ENCODE peak calls at places on chromosomes 5 and 9, in five cellular contexts. Z, C, H, X and P are unnamed samples. For H3K36me3 and H3K27me3, the result is how much of the 10 kb centered on the place peaks cover.

GRCh38 chr9:87464110-87464991 is 33.3 kb upstream of the DAPK1 start:
- DNase-seq in Z (no peak), H (no peak), C (peak), X (no peak), P (peak)

GRCh38 chr9:136283291-136284235 is 20.3 kb downstream of the CCDC187 start:
- DNase-seq in Z (peak), H (peak), C (peak), X (peak), P (peak)

GRCh38 chr5:115869256-115869655 is 27.5 kb downstream of the AP3S1 start:
- DNase-seq in H (no peak), C (no peak), Z (no peak), X (no peak), P (no peak)

GRCh38 chr5:6703791-6704190 is 9.4 kb upstream of the TENT4A start:
- DNase-seq in C (no peak), X (no peak), H (no peak), Z (no peak), P (no peak)

GRCh38 chr5:98106116-98107088 is 667.1 kb upstream of the RGMB start:
- DNase-seq in H (no peak), Z (no peak), X (no peak), C (no peak), P (no peak)

GRCh38 chr9:132647806-132648205 is 22.0 kb downstream of the DDX31 start:
- DNase-seq in H (no peak), X (no peak), Z (no peak), C (no peak), P (no peak)

GRCh38 chr9:110536802-110537201 is 42.7 kb downstream of the SVEP1 start:
- DNase-seq in H (no peak), C (no peak), Z (no peak), X (no peak), P (no peak)

GRCh38 chr5:42514759-42515158 is 91.5 kb downstream of the GHR start:
- DNase-seq in X (no peak), H (no peak), Z (no peak), C (peak), P (no peak)

GRCh38 chr9:26243722-26244121 is 565.5 kb upstream of the TUSC1 start:
- DNase-seq in Z (no peak), H (no peak), C (no peak), X (no peak), P (no peak)

GRCh38 chr9:79572891-79573696 is 1.3 kb downstream of the TLE4 start:
- DNase-seq in X (peak), H (peak), C (peak), Z (peak), P (peak)

GRCh38 chr9:129489838-129490582 is 130.9 kb downstream of the C9orf50 start:
- DNase-seq in H (no peak), C (no peak), Z (peak), X (peak), P (no peak)

GRCh38 chr9:126860757-126861466 is 473 bp downstream of the ZBTB34 start:
- DNase-seq in C (peak), X (no peak), H (no peak), Z (no peak), P (peak)

GRCh38 chr9:35749515-35750255 is 598 bp downstream of the RGP1 start:
- DNase-seq in C (no peak), H (peak), Z (peak), X (peak), P (peak)

GRCh38 chr5:174489233-174489632 is 235.1 kb upstream of the MSX2 start:
- DNase-seq in H (no peak), C (no peak), X (no peak), Z (no peak), P (no peak)

GRCh38 chr9:136285501-136286358 is 18.2 kb downstream of the CCDC187 start:
- DNase-seq in Z (no peak), X (no peak), C (no peak), H (no peak), P (no peak)

GRCh38 chr5:15592728-15593127 is 92.7 kb downstream of the FBXL7 start:
- DNase-seq in Z (no peak), X (no peak), H (no peak), C (no peak), P (no peak)

GRCh38 chr5:58268263-58268662 is 191.6 kb downstream of the PLK2 start:
- DNase-seq in Z (no peak), X (no peak), C (peak), H (no peak), P (no peak)

GRCh38 chr5:168908207-168908606 is 329.0 kb upstream of the PANK3 start:
- DNase-seq in H (no peak), Z (no peak), X (no peak), C (no peak), P (no peak)

GRCh38 chr5:137148656-137149055 is 350.5 kb downstream of the SPOCK1 start:
- DNase-seq in Z (no peak), X (no peak), C (no peak), H (no peak), P (no peak)

GRCh38 chr5:41598011-41598410 is 87.6 kb upstream of the PLCXD3 start:
- DNase-seq in Z (no peak), X (no peak), H (no peak), C (no peak), P (no peak)

GRCh38 chr5:108661590-108662219 is 86.0 kb upstream of the FER start:
- DNase-seq in X (no peak), Z (no peak), C (peak), H (no peak), P (peak)

GRCh38 chr5:61280205-61280604 is 51.9 kb upstream of the ZSWIM6 start:
- DNase-seq in H (no peak), X (no peak), Z (no peak), C (peak), P (no peak)

GRCh38 chr5:134136221-134136631 is 21.7 kb downstream of the TCF7 start:
- DNase-seq in H (peak), C (peak), X (no peak), Z (no peak), P (no peak)

GRCh38 chr9:2354216-2354615 is 267.4 kb upstream of the VLDLR start:
- DNase-seq in X (no peak), H (no peak), C (no peak), Z (no peak), P (no peak)

GRCh38 chr5:10049825-10050455 is 199.7 kb downstream of the ATPSCKMT start:
- DNase-seq in H (no peak), Z (no peak), X (no peak), C (no peak), P (no peak)

GRCh38 chr5:34530637-34531036 is 125.5 kb upstream of the RAI14 start:
- DNase-seq in C (no peak), X (no peak), Z (no peak), H (no peak), P (no peak)

GRCh38 chr9:115849679-115850412 is 303.7 kb upstream of the PAPPA start:
- DNase-seq in X (no peak), Z (no peak), C (no peak), H (no peak), P (peak)

GRCh38 chr9:90873422-90873821 is 71.8 kb downstream of the SYK start:
- DNase-seq in Z (no peak), H (no peak), C (no peak), X (no peak), P (no peak)

GRCh38 chr9:34550016-34550680 is 27.4 kb upstream of the ENHO start:
- DNase-seq in Z (no peak), H (no peak), C (no peak), X (no peak), P (no peak)

GRCh38 chr9:133075925-133076324 is 14.1 kb downstream of the CEL start:
- DNase-seq in H (no peak), X (no peak), Z (no peak), C (peak), P (peak)

GRCh38 chr5:167952278-167952990 is 339.0 kb upstream of the WWC1 start:
- DNase-seq in H (no peak), C (no peak), Z (no peak), X (no peak), P (no peak)

GRCh38 chr9:73081979-73082657 is 69.5 kb upstream of the ANXA1 start:
- DNase-seq in Z (no peak), C (peak), X (no peak), H (no peak), P (no peak)

GRCh38 chr9:128992995-128993394 is 35.1 kb downstream of the SH3GLB2 start:
- DNase-seq in C (peak), X (no peak), Z (no peak), H (no peak), P (no peak)

GRCh38 chr9:21781656-21782055 is 20.8 kb upstream of the MTAP start:
- DNase-seq in X (no peak), C (no peak), Z (no peak), H (no peak), P (no peak)

GRCh38 chr9:2545881-2546490 is 75.6 kb upstream of the VLDLR start:
- DNase-seq in Z (no peak), X (no peak), H (no peak), C (no peak), P (no peak)

GRCh38 chr9:114853071-114853865 is 47.4 kb upstream of the TNFSF15 start:
- DNase-seq in H (no peak), Z (no peak), C (no peak), X (no peak), P (no peak)

GRCh38 chr5:150000990-150001659 is 586 bp downstream of the HMGXB3 start:
- DNase-seq in Z (peak), C (peak), H (peak), X (peak), P (peak)

GRCh38 chr5:125277494-125278154 is 531.2 kb upstream of the ZNF608 start:
- DNase-seq in C (no peak), H (no peak), X (no peak), Z (no peak), P (peak)

GRCh38 chr5:86864022-86864421 is 246.3 kb downstream of the COX7C start:
- DNase-seq in C (no peak), Z (no peak), X (no peak), H (no peak), P (no peak)

GRCh38 chr9:18077941-18078678 is 395.8 kb upstream of the ADAMTSL1 start:
- DNase-seq in H (no peak), Z (no peak), C (no peak), X (no peak), P (no peak)

DNA sequence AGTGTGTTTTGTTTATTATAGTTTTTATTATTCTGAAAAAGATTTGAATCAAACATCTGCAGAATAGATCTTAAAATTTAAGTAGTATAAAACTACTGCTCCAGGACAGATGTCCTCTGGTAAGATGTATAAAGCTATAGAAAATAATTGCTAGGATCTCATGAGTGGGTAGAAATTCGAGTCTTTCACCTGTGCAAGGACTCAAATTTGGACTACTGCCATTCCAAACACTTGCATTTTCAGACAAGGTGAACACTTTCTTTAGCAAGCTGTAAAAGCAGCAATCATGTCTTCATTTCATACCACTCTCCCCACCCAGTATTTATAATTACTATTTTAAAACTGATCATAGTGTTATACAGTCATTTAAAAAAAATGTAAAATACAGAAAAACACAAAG is 20.7 kb downstream of the SKP2 start:
- DNase-seq in Z (no peak), X (no peak), H (no peak), C (no peak), P (no peak)
- H3K36me3 ChIP-seq in Z (under half), X (under half), H (under half), C (half or more), P (half or more)

GRCh38 chr5:16881253-16881652 is 54.8 kb downstream of the MYO10 start:
- DNase-seq in Z (no peak), X (no peak), C (no peak), H (no peak), P (no peak)
- H3K4me3 ChIP-seq in Z (no peak), X (no peak), C (no peak), H (no peak), P (no peak)

GRCh38 chr5:77616920-77617319 is 21.6 kb downstream of the OTP start:
- DNase-seq in C (no peak), X (no peak), H (no peak), Z (no peak), P (no peak)

GRCh38 chr5:77623341-77623740 is 15.2 kb downstream of the OTP start:
- DNase-seq in H (no peak), X (no peak), C (no peak), Z (no peak), P (no peak)

GRCh38 chr5:77621440-77621839 is 17.1 kb downstream of the OTP start:
- DNase-seq in H (no peak), Z (no peak), C (no peak), X (no peak), P (no peak)

GRCh38 chr5:77620404-77620803 is 18.1 kb downstream of the OTP start:
- DNase-seq in C (no peak), Z (no peak), H (no peak), X (no peak), P (no peak)
- H3K27me3 ChIP-seq in C (under half), Z (under half), H (under half), X (under half), P (under half)

GRCh38 chr5:148438911-148439310 is 55.2 kb downstream of the FBXO38 start:
- DNase-seq in Z (no peak), C (no peak), H (no peak), X (no peak), P (no peak)

GRCh38 chr5:148436029-148436428 is 52.3 kb downstream of the FBXO38 start:
- DNase-seq in H (no peak), C (no peak), X (no peak), Z (no peak), P (no peak)

GRCh38 chr5:148433826-148434225 is 50.1 kb downstream of the FBXO38 start:
- DNase-seq in Z (no peak), H (no peak), X (no peak), C (no peak), P (no peak)

GRCh38 chr5:148437249-148437648 is 53.5 kb downstream of the FBXO38 start:
- DNase-seq in X (no peak), C (peak), H (no peak), Z (no peak), P (no peak)
- H3K36me3 ChIP-seq in X (half or more), C (half or more), H (under half), Z (under half), P (half or more)

DNA sequence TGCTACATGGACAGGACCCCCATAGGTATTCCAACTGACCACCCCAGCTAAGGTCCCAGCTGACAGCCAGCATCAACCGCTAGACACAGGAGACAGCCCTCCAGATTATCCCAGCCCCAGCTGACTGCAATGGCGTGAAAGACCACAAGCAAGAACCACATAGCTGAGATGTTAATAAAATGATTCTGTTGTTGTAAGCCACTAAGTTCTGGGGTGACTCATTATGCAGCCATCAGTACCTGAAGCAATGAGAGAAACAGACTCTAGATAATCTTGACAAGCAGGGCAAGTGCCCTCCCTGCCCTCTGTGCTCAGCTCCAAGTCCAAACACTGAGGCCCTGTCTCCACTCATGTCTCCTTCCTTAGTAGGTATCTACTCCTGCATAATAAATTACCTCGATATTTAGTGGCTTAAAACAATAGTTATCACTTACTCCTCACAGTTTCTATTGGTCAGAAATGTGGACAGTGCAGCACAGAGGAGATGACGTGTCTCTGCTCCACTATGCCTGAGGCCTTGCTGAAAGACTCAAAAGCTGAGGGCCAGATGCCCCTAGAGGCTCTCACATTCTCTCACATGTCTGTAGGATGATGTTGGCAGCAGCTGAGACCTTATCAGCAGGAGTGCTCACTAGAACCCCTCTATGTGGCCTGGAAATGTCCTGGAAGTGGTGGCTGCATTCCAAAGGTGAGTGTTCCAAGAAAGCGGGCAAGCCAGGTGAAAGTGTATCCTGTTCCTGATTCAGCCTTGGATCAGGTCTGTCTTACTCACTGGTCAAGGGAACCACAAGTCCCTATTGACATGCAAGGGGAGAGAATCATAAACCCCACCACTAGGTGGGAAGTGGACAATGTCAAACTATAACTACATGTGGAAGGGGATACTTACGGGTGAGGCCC is 2.5 kb downstream of the MGAT1 start:
- DNase-seq in X (no peak), Z (no peak), C (no peak), H (no peak), P (no peak)
- H3K4me3 ChIP-seq in X (no peak), Z (peak), C (peak), H (no peak), P (no peak)

DNA sequence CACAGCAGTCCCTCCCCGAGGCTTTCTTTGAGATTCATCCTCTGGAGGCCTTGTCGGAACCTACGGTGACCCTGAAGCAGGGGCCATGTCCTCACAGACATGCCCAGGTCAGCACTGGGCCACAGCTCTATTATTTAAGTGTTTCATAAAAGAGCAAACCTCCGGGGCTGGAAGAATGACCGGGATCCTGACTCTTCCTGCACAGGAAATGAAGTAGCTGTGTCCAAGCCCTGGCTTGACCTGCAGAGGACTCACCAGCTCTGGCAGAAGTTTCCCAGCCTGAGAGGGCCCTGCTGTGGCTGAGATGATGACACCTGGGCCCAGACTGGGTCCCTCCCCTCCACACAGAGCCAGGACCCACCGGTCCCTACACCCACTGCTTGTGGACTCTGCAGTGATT is 72.3 kb downstream of the PCDH1 start:
- DNase-seq in H (no peak), C (peak), Z (no peak), X (no peak), P (no peak)
- H3K27me3 ChIP-seq in H (under half), C (under half), Z (under half), X (under half), P (half or more)